ENCODE peak calls at places on chromosomes 11 and 22, in nine cellular contexts. V is colonic mucosa; S is CD4-positive, alpha-beta memory T cell; X is hepatocyte; M is K562; Y is psoas muscle; U is body of pancreas; P is Panc1; Z is neuronal stem cell. L is an unnamed sample. For H3K4me1 and H3K27me3, the result is how much of the 10 kb centered on the place peaks cover.

GRCh38 chr11:101741479-101742175 is 157.8 kb upstream of the TRPC6 start:
- DNase-seq in V (no peak), S (no peak), X (no peak), M (no peak), Y (no peak), U (no peak), P (no peak), Z (no peak), L (no peak)

GRCh38 chr11:110774138-110775014 is 62.1 kb upstream of the ARHGAP20 start:
- DNase-seq in V (no peak), S (no peak), X (no peak), M (no peak), Y (no peak), U (no peak), P (no peak), Z (no peak), L (no peak)

GRCh38 chr11:32068134-32068533 is 22.7 kb upstream of the RCN1 start:
- DNase-seq in V (no peak), S (no peak), X (peak), M (no peak), Y (no peak), U (no peak), P (no peak), Z (no peak), L (no peak)

GRCh38 chr11:110434952-110435779 is 5.4 kb downstream of the FDX1 start:
- DNase-seq in V (peak), S (peak), X (no peak), M (no peak), Y (no peak), U (peak), P (no peak), Z (no peak), L (no peak)

GRCh38 chr11:1178201-1178885 is 20.6 kb downstream of the MUC5AC start:
- DNase-seq in V (no peak), S (no peak), X (no peak), M (no peak), Y (no peak), U (no peak), P (no peak), Z (no peak), L (no peak)

GRCh38 chr11:32466279-32466915 is 31.1 kb upstream of the WT1 start:
- DNase-seq in V (no peak), S (no peak), X (peak), M (no peak), Y (no peak), U (no peak), P (no peak), Z (no peak), L (no peak)

GRCh38 chr11:103257360-103257759 is 148.1 kb downstream of the DYNC2H1 start:
- DNase-seq in V (no peak), S (no peak), X (peak), M (no peak), Y (no peak), U (no peak), P (peak), Z (no peak), L (no peak)

GRCh38 chr22:44549701-44550100 is 51.7 kb upstream of the RTL6 start:
- DNase-seq in V (no peak), S (no peak), X (no peak), M (no peak), Y (no peak), U (no peak), P (no peak), Z (no peak), L (no peak)

GRCh38 chr11:17389205-17389956 is 922 bp upstream of the KCNJ11 start:
- DNase-seq in V (peak), S (peak), X (peak), M (peak), Y (peak), U (peak), P (no peak), Z (peak), L (peak)

GRCh38 chr11:92885600-92885999 is 83.9 kb upstream of the MTNR1B start:
- DNase-seq in V (no peak), S (no peak), X (no peak), M (no peak), Y (no peak), U (no peak), P (no peak), Z (no peak), L (no peak)

GRCh38 chr11:17610402-17610894 is 63.4 kb downstream of the OTOG start:
- DNase-seq in V (peak), S (no peak), X (no peak), M (no peak), Y (no peak), U (no peak), P (no peak), Z (no peak), L (peak)

DNA sequence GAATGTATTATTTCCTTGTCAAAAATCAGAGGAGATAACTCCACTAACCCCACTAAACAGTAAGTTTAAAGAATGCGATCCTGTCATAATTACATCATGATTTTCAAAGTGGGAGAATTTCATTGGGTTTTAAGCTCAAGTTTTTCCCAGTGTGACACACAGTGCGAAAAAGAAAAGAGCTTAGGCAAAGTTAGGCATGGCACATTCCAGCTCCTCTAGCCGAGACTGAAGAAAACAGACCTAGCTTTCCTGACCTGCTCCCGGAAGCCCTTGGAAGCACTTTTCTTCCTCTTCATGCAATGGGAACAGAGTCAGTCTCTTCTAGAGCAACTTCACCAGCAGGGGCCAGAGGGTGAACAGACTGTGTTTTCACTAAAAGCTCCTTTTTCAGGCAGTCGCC is 76.6 kb upstream of the AKIP1 start:
- DNase-seq in V (no peak), S (no peak), X (no peak), M (no peak), Y (no peak), U (no peak), P (no peak), Z (no peak), L (no peak)
- H3K4me1 ChIP-seq in V (under half), S (under half), X (under half), M (under half), Y (under half), U (under half), P (under half), Z (under half), L (under half)

GRCh38 chr11:74951241-74951640 is 2.2 kb downstream of the SPCS2 start:
- DNase-seq in V (no peak), S (no peak), X (no peak), M (no peak), Y (no peak), U (no peak), P (no peak), Z (no peak), L (no peak)

GRCh38 chr11:74949748-74950127 is 672 bp downstream of the SPCS2 start:
- DNase-seq in V (no peak), S (no peak), X (no peak), M (peak), Y (no peak), U (no peak), P (no peak), Z (no peak), L (no peak)

GRCh38 chr11:74950374-74950969 is 1.4 kb downstream of the SPCS2 start:
- DNase-seq in V (no peak), S (no peak), X (no peak), M (no peak), Y (no peak), U (no peak), P (no peak), Z (no peak), L (no peak)

GRCh38 chr11:74948546-74948897 is 369 bp downstream of the XRRA1 start:
- DNase-seq in V (no peak), S (no peak), X (peak), M (no peak), Y (no peak), U (no peak), P (no peak), Z (no peak), L (no peak)

GRCh38 chr11:74948898-74949747 is at the start of the genes SPCS2 and XRRA1:
- DNase-seq in V (peak), S (peak), X (peak), M (peak), Y (peak), U (peak), P (peak), Z (peak), L (peak)
- H3K27me3 ChIP-seq in V (under half), S (under half), X (under half), M (under half), Y (under half), U (under half), P (under half), Z (under half), L (under half)

GRCh38 chr11:62127426-62127825 is 3.6 kb downstream of the INCENP start:
- DNase-seq in V (no peak), S (no peak), X (no peak), M (no peak), Y (no peak), U (no peak), P (no peak), Z (no peak), L (no peak)

GRCh38 chr11:62125316-62125715 is 1.5 kb downstream of the INCENP start:
- DNase-seq in V (no peak), S (no peak), X (no peak), M (peak), Y (no peak), U (no peak), P (no peak), Z (no peak), L (no peak)

GRCh38 chr11:62123669-62124185 is at the start of gene INCENP:
- DNase-seq in V (peak), S (peak), X (peak), M (peak), Y (peak), U (peak), P (peak), Z (peak), L (peak)

GRCh38 chr11:62124186-62125113 is 639 bp downstream of the INCENP start:
- DNase-seq in V (peak), S (peak), X (peak), M (peak), Y (peak), U (peak), P (no peak), Z (no peak), L (no peak)

GRCh38 chr11:62125881-62126280 is 2.1 kb downstream of the INCENP start:
- DNase-seq in V (no peak), S (no peak), X (no peak), M (no peak), Y (no peak), U (no peak), P (no peak), Z (no peak), L (no peak)
- H3K4me3 ChIP-seq in V (no peak), S (no peak), X (no peak), M (peak), Y (no peak), U (no peak), P (peak), Z (no peak), L (no peak)

DNA sequence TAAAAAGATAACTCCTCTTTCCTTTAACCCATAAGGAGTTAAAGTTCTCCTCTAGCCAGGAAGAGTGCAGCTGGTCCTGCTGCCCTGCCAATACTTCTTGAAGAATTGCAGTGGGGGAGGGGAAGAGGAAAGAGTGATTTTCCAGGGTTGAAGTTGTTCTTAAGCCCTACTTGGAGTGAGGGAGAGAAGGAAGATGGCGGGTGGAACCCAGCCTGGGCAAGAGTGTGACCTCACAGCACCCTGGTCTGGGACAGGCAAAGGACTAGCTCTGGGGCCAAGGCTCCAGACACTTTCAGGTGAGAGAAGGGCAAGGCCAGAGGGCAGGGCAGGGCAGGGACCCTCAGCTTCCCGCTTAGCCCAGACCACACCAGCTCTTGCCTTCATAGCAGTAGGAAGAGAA is 6.6 kb downstream of the TNKS1BP1 start:
- DNase-seq in V (peak), S (no peak), X (no peak), M (no peak), Y (no peak), U (no peak), P (no peak), Z (no peak), L (peak)
- H3K4me1 ChIP-seq in V (under half), S (under half), X (under half), M (under half), Y (half or more), U (half or more), P (under half), Z (under half), L (half or more)

DNA sequence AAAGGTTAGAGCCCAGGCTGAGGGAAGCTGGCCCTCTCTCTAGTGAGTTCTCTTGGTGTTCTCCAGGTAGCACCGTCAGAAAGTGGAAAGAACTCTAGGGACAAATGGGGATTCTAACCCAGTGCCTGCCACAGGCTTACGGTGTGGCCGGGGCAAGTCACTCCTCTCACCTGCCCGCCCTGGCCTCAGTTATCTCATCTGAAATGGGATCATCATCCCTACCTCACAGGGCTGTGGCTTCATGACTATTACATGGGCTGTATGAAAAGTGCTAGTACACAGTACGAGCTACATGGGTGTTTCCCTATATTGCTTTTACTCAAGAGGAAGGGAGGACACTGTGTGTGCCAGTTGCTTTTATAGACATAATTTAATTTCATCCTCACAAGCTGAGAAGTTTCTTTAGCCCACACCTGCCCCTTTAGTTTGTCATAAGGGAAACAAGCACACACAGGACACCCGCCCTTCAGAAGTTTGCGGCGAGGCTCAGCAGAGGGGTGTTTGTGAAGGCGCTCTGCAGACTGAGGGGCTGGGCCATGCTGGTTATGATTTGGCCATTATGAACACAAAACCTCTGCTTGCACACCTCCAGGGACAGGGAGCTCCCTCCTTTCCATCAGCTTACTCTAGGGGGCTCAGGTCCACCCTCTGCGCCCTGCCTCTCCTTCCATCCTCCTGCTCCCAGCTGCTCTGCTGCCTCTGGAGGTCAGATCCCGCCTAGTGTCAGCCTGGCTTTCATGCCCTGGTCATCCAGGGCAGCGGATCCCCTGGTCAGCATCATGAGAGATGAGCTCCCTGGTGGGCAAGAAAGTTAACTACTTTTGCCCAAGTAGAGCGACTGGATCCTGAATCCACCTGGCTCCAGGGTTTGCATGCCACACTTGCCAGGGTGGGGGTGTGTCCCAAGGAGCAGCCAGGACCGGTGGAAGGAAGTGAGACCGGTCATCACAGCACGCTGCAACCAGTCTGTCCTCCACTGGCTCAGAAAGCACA is 1.2 kb downstream of the KLHL35 start:
- DNase-seq in V (peak), S (no peak), X (no peak), M (peak), Y (peak), U (no peak), P (no peak), Z (no peak), L (no peak)
- H3K27me3 ChIP-seq in V (under half), S (under half), X (under half), M (under half), Y (under half), U (under half), P (under half), Z (under half), L (under half)

GRCh38 chr11:19980388-19980787 is 179.9 kb downstream of the DBX1 start:
- DNase-seq in V (no peak), S (no peak), X (no peak), M (no peak), Y (no peak), U (no peak), P (no peak), Z (no peak), L (no peak)

GRCh38 chr11:19985106-19985505 is 175.2 kb downstream of the DBX1 start:
- DNase-seq in V (no peak), S (no peak), X (no peak), M (no peak), Y (no peak), U (no peak), P (no peak), Z (no peak), L (no peak)

GRCh38 chr11:19984048-19984742 is 176.1 kb downstream of the DBX1 start:
- DNase-seq in V (no peak), S (no peak), X (no peak), M (no peak), Y (no peak), U (no peak), P (no peak), Z (no peak), L (no peak)

GRCh38 chr11:19980957-19981669 is 179.2 kb downstream of the DBX1 start:
- DNase-seq in V (no peak), S (no peak), X (peak), M (peak), Y (no peak), U (peak), P (no peak), Z (no peak), L (no peak)

DNA sequence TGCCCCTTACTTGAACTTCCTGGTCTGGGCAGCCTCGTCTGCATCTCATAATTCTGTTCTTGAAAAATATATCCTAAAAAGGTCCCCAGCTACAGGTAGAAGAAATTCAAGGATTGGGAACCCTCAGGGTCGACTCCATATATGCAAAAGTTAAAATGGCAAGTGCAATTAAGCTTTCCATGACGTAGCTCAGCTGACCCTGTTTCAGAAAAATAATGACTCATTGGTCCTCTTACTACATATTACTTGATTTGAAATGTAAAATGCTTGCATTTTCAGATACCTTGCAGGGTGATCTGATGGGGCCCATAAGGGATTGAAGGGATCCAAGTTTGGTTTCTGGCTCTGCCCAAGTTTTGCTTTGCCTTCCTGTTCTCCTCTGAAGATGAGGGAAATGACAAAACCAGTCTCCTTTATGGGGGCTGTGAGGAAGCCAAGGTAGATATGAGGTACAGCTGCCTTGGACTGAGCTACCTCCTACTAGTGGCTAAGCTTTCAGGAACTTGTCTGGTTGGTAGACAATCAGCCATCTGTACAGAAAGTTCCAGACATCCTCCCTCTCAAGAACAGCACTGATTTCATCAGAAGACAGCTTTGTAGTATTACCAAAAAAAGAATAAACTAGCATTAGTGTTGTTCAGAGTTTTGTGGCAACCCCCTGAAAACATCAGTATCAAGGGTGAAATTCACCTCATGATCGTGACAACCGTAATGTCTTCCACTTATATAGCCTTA is 177.3 kb downstream of the DBX1 start:
- DNase-seq in V (no peak), S (no peak), X (no peak), M (no peak), Y (no peak), U (no peak), P (no peak), Z (no peak), L (no peak)
- H3K4me3 ChIP-seq in V (no peak), S (no peak), X (no peak), M (no peak), Y (no peak), U (no peak), P (no peak), Z (no peak), L (no peak)

GRCh38 chr11:86672007-86672621 is at the start of gene ME3:
- DNase-seq in V (peak), S (peak), X (peak), M (no peak), Y (peak), U (peak), P (no peak), Z (peak), L (peak)
- H3K4me1 ChIP-seq in V (under half), S (under half), X (under half), M (under half), Y (under half), U (under half), P (half or more), Z (under half), L (under half)

GRCh38 chr11:67675058-67675747 is 780 bp upstream of the ALDH3B2 start:
- DNase-seq in V (peak), S (no peak), X (no peak), M (no peak), Y (no peak), U (no peak), P (no peak), Z (no peak), L (no peak)

GRCh38 chr11:67673358-67673757 is 1.1 kb downstream of the ALDH3B2 start:
- DNase-seq in V (no peak), S (no peak), X (no peak), M (no peak), Y (no peak), U (no peak), P (no peak), Z (no peak), L (no peak)

GRCh38 chr11:67674442-67674871 is at the start of gene ALDH3B2:
- DNase-seq in V (peak), S (no peak), X (peak), M (no peak), Y (no peak), U (peak), P (no peak), Z (no peak), L (no peak)

GRCh38 chr11:67671211-67671520 is 3.3 kb downstream of the ALDH3B2 start:
- DNase-seq in V (no peak), S (no peak), X (no peak), M (no peak), Y (no peak), U (no peak), P (no peak), Z (no peak), L (no peak)

GRCh38 chr11:67673902-67674301 is 521 bp downstream of the ALDH3B2 start:
- DNase-seq in V (no peak), S (no peak), X (no peak), M (no peak), Y (no peak), U (no peak), P (no peak), Z (no peak), L (no peak)
- H3K27me3 ChIP-seq in V (under half), S (under half), X (under half), M (under half), Y (under half), U (under half), P (under half), Z (under half), L (under half)